ENCODE peak calls at places on chromosomes 2 and 18, in four cellular contexts. One of them, this sample, is unnamed.

GRCh38 chr2:163713534-163714311 is 22.1 kb downstream of the FIGN start:
- DNase-seq in CD4-positive, alpha-beta memory T cell: no peak
- DNase-seq in cardiac fibroblast: no peak
- DNase-seq in adrenal gland: no peak
- DNase-seq in this sample: no peak

GRCh38 chr18:79588636-79589481 is 90.7 kb upstream of the CTDP1 start:
- DNase-seq in CD4-positive, alpha-beta memory T cell: no peak
- DNase-seq in cardiac fibroblast: peak
- DNase-seq in adrenal gland: peak
- DNase-seq in this sample: no peak

GRCh38 chr18:79424880-79425572 is 29.3 kb downstream of the NFATC1 start:
- DNase-seq in CD4-positive, alpha-beta memory T cell: no peak
- DNase-seq in cardiac fibroblast: no peak
- DNase-seq in adrenal gland: no peak
- DNase-seq in this sample: no peak

GRCh38 chr2:10810175-10811161 is 2.1 kb downstream of the PDIA6 start:
- DNase-seq in CD4-positive, alpha-beta memory T cell: peak
- DNase-seq in cardiac fibroblast: peak
- DNase-seq in adrenal gland: peak
- DNase-seq in this sample: no peak

GRCh38 chr2:71696381-71696780 is 243.0 kb downstream of the DYSF start:
- DNase-seq in CD4-positive, alpha-beta memory T cell: no peak
- DNase-seq in cardiac fibroblast: peak
- DNase-seq in adrenal gland: no peak
- DNase-seq in this sample: no peak

GRCh38 chr2:8605350-8606065 is 76.3 kb upstream of the ID2 start:
- DNase-seq in CD4-positive, alpha-beta memory T cell: no peak
- DNase-seq in cardiac fibroblast: peak
- DNase-seq in adrenal gland: no peak
- DNase-seq in this sample: no peak

GRCh38 chr2:222672068-222672401 is 577 bp downstream of the MOGAT1 start:
- DNase-seq in CD4-positive, alpha-beta memory T cell: no peak
- DNase-seq in cardiac fibroblast: no peak
- DNase-seq in adrenal gland: no peak
- DNase-seq in this sample: no peak

GRCh38 chr2:165055081-165055879 is 100.0 kb upstream of the SLC38A11 start:
- DNase-seq in CD4-positive, alpha-beta memory T cell: no peak
- DNase-seq in cardiac fibroblast: peak
- DNase-seq in adrenal gland: peak
- DNase-seq in this sample: no peak

GRCh38 chr2:213036836-213037235 is 114.6 kb downstream of the IKZF2 start:
- DNase-seq in CD4-positive, alpha-beta memory T cell: no peak
- DNase-seq in cardiac fibroblast: peak
- DNase-seq in adrenal gland: no peak
- DNase-seq in this sample: no peak

GRCh38 chr2:98768765-98769476 is 38.0 kb upstream of the MGAT4A start:
- DNase-seq in CD4-positive, alpha-beta memory T cell: no peak
- DNase-seq in cardiac fibroblast: peak
- DNase-seq in adrenal gland: peak
- DNase-seq in this sample: no peak

GRCh38 chr2:197777823-197778407 is 7.2 kb downstream of the BOLL start:
- DNase-seq in CD4-positive, alpha-beta memory T cell: peak
- DNase-seq in cardiac fibroblast: peak
- DNase-seq in adrenal gland: no peak
- DNase-seq in this sample: no peak

GRCh38 chr18:50836521-50836957 is 16.7 kb upstream of the MRO start:
- DNase-seq in CD4-positive, alpha-beta memory T cell: no peak
- DNase-seq in cardiac fibroblast: peak
- DNase-seq in adrenal gland: no peak
- DNase-seq in this sample: no peak

GRCh38 chr18:42520074-42520473 is 565.0 kb downstream of the PIK3C3 start:
- DNase-seq in CD4-positive, alpha-beta memory T cell: no peak
- DNase-seq in cardiac fibroblast: no peak
- DNase-seq in adrenal gland: no peak
- DNase-seq in this sample: no peak

GRCh38 chr2:120465701-120465988 is 119.7 kb downstream of the INHBB start:
- DNase-seq in CD4-positive, alpha-beta memory T cell: no peak
- DNase-seq in cardiac fibroblast: no peak
- DNase-seq in adrenal gland: no peak
- DNase-seq in this sample: no peak

GRCh38 chr2:227592694-227593387 is 5.9 kb upstream of the SCYGR2 start:
- DNase-seq in CD4-positive, alpha-beta memory T cell: no peak
- DNase-seq in cardiac fibroblast: no peak
- DNase-seq in adrenal gland: no peak
- DNase-seq in this sample: peak

GRCh38 chr2:6924101-6924917 is 7.1 kb downstream of the RNF144A start:
- DNase-seq in CD4-positive, alpha-beta memory T cell: no peak
- DNase-seq in cardiac fibroblast: no peak
- DNase-seq in adrenal gland: no peak
- DNase-seq in this sample: no peak

GRCh38 chr2:217095511-217096205 is 235.8 kb upstream of the TNP1 start:
- DNase-seq in CD4-positive, alpha-beta memory T cell: no peak
- DNase-seq in cardiac fibroblast: no peak
- DNase-seq in adrenal gland: no peak
- DNase-seq in this sample: no peak

GRCh38 chr18:55672574-55673361 is 84.8 kb upstream of the TCF4 start:
- DNase-seq in CD4-positive, alpha-beta memory T cell: no peak
- DNase-seq in cardiac fibroblast: no peak
- DNase-seq in adrenal gland: no peak
- DNase-seq in this sample: no peak

GRCh38 chr2:25736899-25737515 is 63.6 kb upstream of the DTNB start:
- DNase-seq in CD4-positive, alpha-beta memory T cell: no peak
- DNase-seq in cardiac fibroblast: no peak
- DNase-seq in adrenal gland: no peak
- DNase-seq in this sample: no peak

GRCh38 chr18:71028285-71028762 is 739.5 kb downstream of the SOCS6 start:
- DNase-seq in CD4-positive, alpha-beta memory T cell: no peak
- DNase-seq in cardiac fibroblast: peak
- DNase-seq in adrenal gland: no peak
- DNase-seq in this sample: no peak

GRCh38 chr2:233365861-233366520 is 11.7 kb downstream of the DGKD start:
- DNase-seq in CD4-positive, alpha-beta memory T cell: no peak
- DNase-seq in cardiac fibroblast: no peak
- DNase-seq in adrenal gland: no peak
- DNase-seq in this sample: no peak

GRCh38 chr2:46967990-46968647 is 52.5 kb upstream of the MCFD2 start:
- DNase-seq in CD4-positive, alpha-beta memory T cell: no peak
- DNase-seq in cardiac fibroblast: peak
- DNase-seq in adrenal gland: peak
- DNase-seq in this sample: no peak

GRCh38 chr2:25257032-25257455 is 84.7 kb downstream of the DNMT3A start:
- DNase-seq in CD4-positive, alpha-beta memory T cell: no peak
- DNase-seq in cardiac fibroblast: peak
- DNase-seq in adrenal gland: peak
- DNase-seq in this sample: no peak

GRCh38 chr2:182077451-182078142 is 91.9 kb downstream of the PPP1R1C start:
- DNase-seq in CD4-positive, alpha-beta memory T cell: peak
- DNase-seq in cardiac fibroblast: peak
- DNase-seq in adrenal gland: peak
- DNase-seq in this sample: peak

GRCh38 chr2:12177052-12177994 is 430.9 kb downstream of the LPIN1 start:
- DNase-seq in CD4-positive, alpha-beta memory T cell: peak
- DNase-seq in cardiac fibroblast: peak
- DNase-seq in adrenal gland: peak
- DNase-seq in this sample: peak

GRCh38 chr18:10752407-10752806 is 226.6 kb downstream of the NAPG start:
- DNase-seq in CD4-positive, alpha-beta memory T cell: no peak
- DNase-seq in cardiac fibroblast: no peak
- DNase-seq in adrenal gland: no peak
- DNase-seq in this sample: no peak

GRCh38 chr2:64330281-64330680 is 123.7 kb upstream of the LGALSL start:
- DNase-seq in CD4-positive, alpha-beta memory T cell: no peak
- DNase-seq in cardiac fibroblast: no peak
- DNase-seq in adrenal gland: no peak
- DNase-seq in this sample: no peak

GRCh38 chr18:10453885-10454772 is at the start of gene APCDD1:
- DNase-seq in CD4-positive, alpha-beta memory T cell: no peak
- DNase-seq in cardiac fibroblast: peak
- DNase-seq in adrenal gland: peak
- DNase-seq in this sample: no peak

GRCh38 chr2:866887-867286 is 83.8 kb upstream of the SNTG2 start:
- DNase-seq in CD4-positive, alpha-beta memory T cell: no peak
- DNase-seq in cardiac fibroblast: no peak
- DNase-seq in adrenal gland: no peak
- DNase-seq in this sample: no peak
- H3K4me3 ChIP-seq in CD4-positive, alpha-beta memory T cell: no peak
- H3K4me3 ChIP-seq in cardiac fibroblast: no peak
- H3K4me3 ChIP-seq in adrenal gland: no peak
- H3K4me3 ChIP-seq in this sample: no peak

DNA sequence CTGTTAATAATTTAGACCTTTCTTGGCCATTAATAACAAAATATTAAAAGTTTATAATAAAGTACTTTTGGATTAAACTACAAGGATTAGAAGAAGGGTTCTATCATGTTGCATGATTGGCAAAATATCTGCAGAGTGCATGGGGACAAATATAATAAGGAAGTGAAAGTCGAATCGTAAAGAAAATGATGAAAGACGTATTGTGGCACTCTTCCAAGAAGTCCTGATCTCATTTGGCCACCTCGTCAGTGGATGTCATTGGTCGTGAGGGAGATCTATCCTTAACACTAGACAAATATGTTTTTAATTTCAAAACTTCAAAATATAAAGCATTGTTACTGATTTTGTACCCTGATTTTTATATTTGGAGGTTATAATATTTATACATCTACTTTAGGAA is 197.7 kb upstream of the STON1 start:
- DNase-seq in CD4-positive, alpha-beta memory T cell: no peak
- DNase-seq in cardiac fibroblast: peak
- DNase-seq in adrenal gland: peak
- DNase-seq in this sample: no peak
- H3K4me3 ChIP-seq in CD4-positive, alpha-beta memory T cell: no peak
- H3K4me3 ChIP-seq in cardiac fibroblast: no peak
- H3K4me3 ChIP-seq in adrenal gland: no peak
- H3K4me3 ChIP-seq in this sample: no peak

DNA sequence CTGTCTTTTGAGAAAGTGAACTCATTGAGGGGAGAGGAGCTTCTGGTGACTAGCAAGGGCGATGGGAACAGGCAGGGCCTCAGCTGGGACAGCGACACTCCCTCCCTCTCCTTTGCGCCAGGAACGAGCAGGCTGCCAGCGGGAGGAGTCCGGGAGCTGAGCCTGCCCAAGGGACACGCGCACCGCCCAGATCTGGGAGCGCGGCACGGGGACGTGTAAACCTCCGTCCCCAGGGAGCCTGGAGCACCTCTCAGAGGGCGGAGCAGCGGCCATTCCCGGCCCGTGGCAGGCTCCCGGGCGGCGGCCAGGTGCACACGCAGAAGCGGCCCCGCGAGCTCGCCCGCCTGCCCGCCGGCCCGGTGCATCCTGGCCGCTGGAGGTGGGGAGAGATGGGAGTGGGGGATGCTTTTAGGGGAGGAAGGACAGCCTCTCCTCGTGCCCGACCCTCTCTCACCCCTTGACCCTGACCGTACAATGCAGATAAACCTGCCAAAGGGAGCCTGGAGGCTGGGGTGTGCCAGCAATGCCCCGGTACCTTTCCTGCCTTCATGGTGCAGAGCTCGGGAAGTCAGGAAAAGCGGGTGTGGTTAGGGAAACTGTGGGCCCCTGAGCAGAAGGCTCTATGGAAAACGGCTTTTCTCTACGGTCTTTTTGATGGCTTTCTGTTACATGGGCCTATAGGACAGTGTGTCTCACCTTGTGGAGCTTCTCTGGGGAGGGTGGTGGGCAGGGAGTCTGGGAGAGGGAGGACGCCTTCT is 2.2 kb downstream of the AQP4 start:
- DNase-seq in CD4-positive, alpha-beta memory T cell: no peak
- DNase-seq in cardiac fibroblast: no peak
- DNase-seq in adrenal gland: peak
- DNase-seq in this sample: no peak
- H3K4me3 ChIP-seq in CD4-positive, alpha-beta memory T cell: no peak
- H3K4me3 ChIP-seq in cardiac fibroblast: no peak
- H3K4me3 ChIP-seq in adrenal gland: no peak
- H3K4me3 ChIP-seq in this sample: no peak

DNA sequence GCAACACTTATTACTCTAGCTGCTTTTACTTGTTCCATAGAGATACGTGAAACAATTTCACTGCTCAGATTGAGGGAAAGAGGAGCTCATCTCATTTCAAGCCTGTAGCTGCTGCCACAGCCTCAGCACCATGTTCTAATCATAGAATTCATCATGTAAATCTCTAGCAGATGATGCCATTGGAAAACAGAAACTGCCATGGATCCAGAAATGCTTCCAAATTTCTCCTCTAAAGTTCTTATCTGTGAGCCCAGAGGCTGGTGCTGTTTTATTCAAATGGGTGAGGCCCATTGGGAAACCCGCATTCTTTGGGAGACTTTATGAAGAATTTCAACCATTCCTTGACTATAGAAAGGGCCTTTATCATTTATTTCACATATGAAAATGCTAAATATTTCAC is 1.9 kb downstream of the CDC42EP3 start:
- DNase-seq in CD4-positive, alpha-beta memory T cell: no peak
- DNase-seq in cardiac fibroblast: peak
- DNase-seq in adrenal gland: no peak
- DNase-seq in this sample: no peak
- H3K4me3 ChIP-seq in CD4-positive, alpha-beta memory T cell: peak
- H3K4me3 ChIP-seq in cardiac fibroblast: peak
- H3K4me3 ChIP-seq in adrenal gland: no peak
- H3K4me3 ChIP-seq in this sample: peak

GRCh38 chr2:215136669-215137328 is 1.6 kb downstream of the ABCA12 start:
- DNase-seq in CD4-positive, alpha-beta memory T cell: no peak
- DNase-seq in cardiac fibroblast: peak
- DNase-seq in adrenal gland: no peak
- DNase-seq in this sample: peak
- H3K4me3 ChIP-seq in CD4-positive, alpha-beta memory T cell: no peak
- H3K4me3 ChIP-seq in cardiac fibroblast: no peak
- H3K4me3 ChIP-seq in adrenal gland: no peak
- H3K4me3 ChIP-seq in this sample: no peak

GRCh38 chr18:63321291-63321690 is 1.7 kb upstream of the BCL2 start:
- DNase-seq in CD4-positive, alpha-beta memory T cell: no peak
- DNase-seq in cardiac fibroblast: no peak
- DNase-seq in adrenal gland: no peak
- DNase-seq in this sample: no peak
- H3K4me3 ChIP-seq in CD4-positive, alpha-beta memory T cell: peak
- H3K4me3 ChIP-seq in cardiac fibroblast: no peak
- H3K4me3 ChIP-seq in adrenal gland: no peak
- H3K4me3 ChIP-seq in this sample: peak

GRCh38 chr2:75484840-75485239 is 75.9 kb downstream of the EVA1A start:
- DNase-seq in CD4-positive, alpha-beta memory T cell: no peak
- DNase-seq in cardiac fibroblast: no peak
- DNase-seq in adrenal gland: no peak
- DNase-seq in this sample: no peak

GRCh38 chr2:75482398-75482797 is 78.3 kb downstream of the EVA1A start:
- DNase-seq in CD4-positive, alpha-beta memory T cell: no peak
- DNase-seq in cardiac fibroblast: no peak
- DNase-seq in adrenal gland: no peak
- DNase-seq in this sample: no peak

GRCh38 chr2:75481041-75481836 is 79.5 kb downstream of the EVA1A start:
- DNase-seq in CD4-positive, alpha-beta memory T cell: no peak
- DNase-seq in cardiac fibroblast: peak
- DNase-seq in adrenal gland: no peak
- DNase-seq in this sample: no peak

GRCh38 chr2:75488157-75488556 is 72.6 kb downstream of the EVA1A start:
- DNase-seq in CD4-positive, alpha-beta memory T cell: no peak
- DNase-seq in cardiac fibroblast: no peak
- DNase-seq in adrenal gland: no peak
- DNase-seq in this sample: no peak

GRCh38 chr2:75483878-75484277 is 76.9 kb downstream of the EVA1A start:
- DNase-seq in CD4-positive, alpha-beta memory T cell: no peak
- DNase-seq in cardiac fibroblast: no peak
- DNase-seq in adrenal gland: no peak
- DNase-seq in this sample: no peak
- H3K4me3 ChIP-seq in CD4-positive, alpha-beta memory T cell: no peak
- H3K4me3 ChIP-seq in cardiac fibroblast: no peak
- H3K4me3 ChIP-seq in adrenal gland: no peak
- H3K4me3 ChIP-seq in this sample: no peak

GRCh38 chr2:234502919-234503285 is 6.0 kb upstream of the ARL4C start:
- DNase-seq in CD4-positive, alpha-beta memory T cell: no peak
- DNase-seq in cardiac fibroblast: no peak
- DNase-seq in adrenal gland: no peak
- DNase-seq in this sample: no peak
- H3K4me3 ChIP-seq in CD4-positive, alpha-beta memory T cell: no peak
- H3K4me3 ChIP-seq in cardiac fibroblast: no peak
- H3K4me3 ChIP-seq in adrenal gland: no peak
- H3K4me3 ChIP-seq in this sample: no peak

This sample was measured in GM12864.